ENCODE peak calls at places on chromosomes 11 and 22, in five cellular contexts. U, M, W, J and K are unnamed samples.

GRCh38 chr11:133082851-133083488 is 449.3 kb downstream of the OPCML start:
- DNase-seq in W (peak; percentile 24), J (peak; percentile 38), U (peak; percentile 51), M (peak; percentile 27), K (peak; percentile 48)

GRCh38 chr22:23894710-23895598 is 771 bp downstream of the MIF start:
- DNase-seq in M (peak; percentile 85), W (peak; percentile 79), U (peak; percentile 44), J (peak; percentile 84), K (peak; percentile 64)

GRCh38 chr11:130127509-130127908 is 32.1 kb upstream of the ST14 start:
- DNase-seq in W (no peak), J (no peak), M (no peak), U (no peak), K (no peak)

GRCh38 chr22:50620861-50621490 is 7.0 kb downstream of the ARSA start:
- DNase-seq in U (no peak), M (no peak), W (no peak), J (no peak), K (no peak)

GRCh38 chr22:40533712-40534378 is 102.7 kb downstream of the MRTFA start:
- DNase-seq in W (peak; percentile 81), M (peak; percentile 70), U (no peak), J (peak; percentile 74), K (no peak)

GRCh38 chr11:15327786-15328231 is 213.1 kb downstream of the INSC start:
- DNase-seq in W (peak; percentile 44), M (peak; percentile 39), U (peak; percentile 58), J (peak; percentile 51), K (peak; percentile 33)

GRCh38 chr11:131668867-131669780 is 298.7 kb downstream of the NTM start:
- DNase-seq in M (peak; percentile 42), W (peak; percentile 62), J (peak; percentile 44), U (no peak), K (no peak)

GRCh38 chr11:117535201-117535869 is 207.7 kb downstream of the CEP164 start:
- DNase-seq in U (no peak), W (no peak), M (no peak), J (no peak), K (peak; percentile 59)

GRCh38 chr11:36510567-36511020 is 522 bp upstream of the TRAF6 start:
- DNase-seq in M (no peak), W (peak; percentile 60), J (peak; percentile 43), U (peak; percentile 18), K (no peak)

GRCh38 chr11:86990520-86990919 is 35.3 kb upstream of the FZD4 start:
- DNase-seq in U (no peak), J (peak; percentile 70), W (peak; percentile 81), M (peak; percentile 22), K (no peak)

GRCh38 chr11:77136074-77136473 is 8.0 kb downstream of the MYO7A start:
- DNase-seq in M (no peak), U (no peak), J (peak; percentile 34), W (peak; percentile 59), K (no peak)

GRCh38 chr11:134760307-134760706 is 348.3 kb upstream of the B3GAT1 start:
- DNase-seq in M (no peak), J (no peak), W (no peak), U (no peak), K (no peak)

GRCh38 chr22:42431401-42432019 is 693 bp downstream of the NFAM1 start:
- DNase-seq in U (no peak), W (no peak), J (no peak), M (no peak), K (no peak)

GRCh38 chr11:78429667-78430066 is 12.0 kb upstream of the GAB2 start:
- DNase-seq in U (no peak), M (no peak), J (no peak), W (no peak), K (no peak)

GRCh38 chr22:35218079-35218478 is 39.2 kb upstream of the HMGXB4 start:
- DNase-seq in M (no peak), U (no peak), J (no peak), W (peak; percentile 52), K (no peak)

GRCh38 chr11:112165049-112165448 is 1.2 kb upstream of the IL18 start:
- DNase-seq in W (no peak), U (no peak), M (no peak), J (no peak), K (no peak)

GRCh38 chr11:128552783-128553661 is 34.3 kb downstream of the ETS1 start:
- DNase-seq in U (no peak), M (no peak), W (peak; percentile 79), J (peak; percentile 72), K (no peak)

GRCh38 chr22:44862981-44863860 is 110.8 kb downstream of the ARHGAP8 start:
- DNase-seq in U (no peak), W (no peak), M (no peak), J (no peak), K (no peak)

GRCh38 chr11:75463106-75463774 is 30.2 kb upstream of the KLHL35 start:
- DNase-seq in M (no peak), U (no peak), W (no peak), J (peak; percentile 23), K (no peak)

GRCh38 chr11:3189193-3189843 is 24.2 kb upstream of the OSBPL5 start:
- DNase-seq in M (no peak), J (no peak), U (no peak), W (no peak), K (no peak)

GRCh38 chr11:132576706-132577105 is 955.6 kb downstream of the OPCML start:
- DNase-seq in W (peak; percentile 96), U (no peak), J (peak; percentile 90), M (peak; percentile 11), K (no peak)

GRCh38 chr11:8036002-8036802 is 44.8 kb upstream of the TUB start:
- DNase-seq in M (no peak), W (no peak), U (no peak), J (no peak), K (no peak)

GRCh38 chr11:69209421-69209820 is 53.7 kb downstream of the SMIM38 start:
- DNase-seq in W (no peak), U (no peak), J (no peak), M (no peak), K (no peak)

GRCh38 chr11:17611049-17611448 is 64.0 kb downstream of the OTOG start:
- DNase-seq in U (no peak), J (no peak), W (no peak), M (no peak), K (no peak)

GRCh38 chr11:34566209-34566551 is 52.6 kb upstream of the ELF5 start:
- DNase-seq in M (no peak), W (no peak), U (no peak), J (no peak), K (no peak)

GRCh38 chr22:42803454-42803853 is 53.6 kb downstream of the ARFGAP3 start:
- DNase-seq in J (no peak), W (no peak), M (no peak), U (peak; percentile 55), K (peak; percentile 58)

GRCh38 chr11:87384078-87384729 is 346.5 kb downstream of the TMEM135 start:
- DNase-seq in U (no peak), J (no peak), W (no peak), M (no peak), K (no peak)

GRCh38 chr11:61826930-61827572 is 1.0 kb upstream of the FADS2 start:
- DNase-seq in W (no peak), J (no peak), M (no peak), U (peak; percentile 44), K (no peak)

GRCh38 chr11:28144808-28145207 is 36.6 kb downstream of the METTL15 start:
- DNase-seq in M (no peak), W (no peak), J (peak; percentile 26), U (no peak), K (no peak)

GRCh38 chr11:12411806-12412727 is 34.7 kb downstream of the PARVA start:
- DNase-seq in J (peak; percentile 91), W (peak; percentile 84), U (peak; percentile 72), M (peak; percentile 74), K (peak; percentile 63)

GRCh38 chr11:126654886-126655806 is 299.7 kb downstream of the ST3GAL4 start:
- DNase-seq in J (no peak), W (no peak), U (no peak), M (no peak), K (no peak)

GRCh38 chr11:35210886-35211546 is 72.0 kb downstream of the CD44 start:
- DNase-seq in J (no peak), W (peak; percentile 28), U (no peak), M (no peak), K (no peak)

GRCh38 chr22:30607300-30607930 is 441 bp downstream of the TCN2 start:
- DNase-seq in J (no peak), U (no peak), W (no peak), M (no peak), K (no peak)
- H3K4me3 ChIP-seq in J (peak overlapping the region; percentile 57), U (peak overlapping the region; percentile 76), W (peak overlapping the region; percentile 64), M (peak overlapping the region; percentile 51), K (peak overlapping the region; percentile 79)

GRCh38 chr22:46041642-46042041 is 64.7 kb upstream of the WNT7B start:
- DNase-seq in U (no peak), M (no peak), W (no peak), J (no peak), K (no peak)

GRCh38 chr22:46044718-46045458 is 67.9 kb upstream of the WNT7B start:
- DNase-seq in M (no peak), J (no peak), W (no peak), U (no peak), K (peak; percentile 60)

GRCh38 chr22:46043816-46044717 is 67.1 kb upstream of the WNT7B start:
- DNase-seq in J (no peak), M (no peak), W (peak; percentile 48), U (no peak), K (peak; percentile 41)

GRCh38 chr22:46042786-46043185 is 65.8 kb upstream of the WNT7B start:
- DNase-seq in W (no peak), U (no peak), M (no peak), J (no peak), K (peak; percentile 10)

GRCh38 chr22:46043339-46043738 is 66.4 kb upstream of the WNT7B start:
- DNase-seq in J (no peak), W (no peak), M (no peak), U (no peak), K (no peak)
- H3K4me3 ChIP-seq in J (peak overlapping the region; percentile 53), W (no peak overlapping the region), M (no peak overlapping the region), U (peak overlapping the region; percentile 63), K (peak overlapping the region; percentile 70)

GRCh38 chr11:67649634-67650540 is 643 bp downstream of the ACY3 start:
- DNase-seq in M (no peak), J (no peak), W (no peak), U (no peak), K (no peak)
- H3K4me3 ChIP-seq in M (peak overlapping the region; percentile 53), J (no peak overlapping the region), W (no peak overlapping the region), U (peak overlapping the region; percentile 37), K (peak overlapping the region; percentile 40)

DNA sequence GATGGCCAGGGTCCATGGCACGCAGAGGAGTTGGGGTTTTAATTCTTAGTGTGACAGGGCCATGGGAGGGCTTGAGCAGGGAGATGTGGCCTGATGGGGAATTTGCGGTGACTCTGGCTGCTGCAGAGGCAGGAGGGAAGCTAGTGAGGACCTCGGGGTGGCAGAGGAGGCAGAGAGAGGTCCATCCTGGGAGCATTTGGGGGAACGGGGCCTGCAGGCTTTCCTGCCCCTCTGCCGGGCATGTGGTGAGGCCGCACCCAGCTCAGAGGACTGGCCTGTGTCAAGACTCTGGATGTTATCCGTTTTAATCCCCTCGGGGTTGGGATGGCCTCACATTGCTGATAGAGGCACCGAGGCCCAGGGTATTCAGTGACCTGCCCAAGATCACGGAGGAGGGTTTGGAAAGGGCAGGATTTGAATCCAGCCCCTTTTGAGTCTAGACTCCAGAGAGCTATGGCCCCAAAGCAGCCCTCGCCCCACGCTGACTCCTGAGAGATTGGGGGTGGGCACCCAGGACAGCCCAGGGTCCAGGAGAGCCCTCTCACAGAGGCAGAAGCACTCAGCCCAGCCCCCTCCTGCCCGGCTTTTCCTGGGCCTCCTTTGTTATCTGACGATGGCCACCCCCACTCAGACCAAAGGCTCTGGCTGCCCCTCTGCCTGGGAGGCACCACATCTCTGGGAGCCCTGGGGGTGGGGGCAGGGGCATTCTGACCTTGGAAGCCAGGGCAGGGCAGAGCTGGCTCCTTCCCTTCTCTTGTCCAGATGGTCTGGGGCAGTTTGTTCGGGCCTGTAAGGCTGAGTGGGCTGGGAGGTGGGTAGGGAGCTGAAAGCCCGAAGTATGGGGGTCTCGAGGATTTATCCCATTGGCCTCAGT is 13.9 kb downstream of the MGAT3 start:
- DNase-seq in W (no peak), M (no peak), J (no peak), U (no peak), K (no peak)
- H3K4me3 ChIP-seq in W (no peak overlapping the region), M (no peak overlapping the region), J (no peak overlapping the region), U (no peak overlapping the region), K (no peak overlapping the region)